ENCODE peak calls at places on chromosomes 12 and 14, in eight cellular contexts. J is upper lobe of left lung, T is PC-3, I is cardiac fibroblast, U is GM13977, C is fibroblast of pulmonary artery, Q is lung, E is colonic mucosa. X is an unnamed sample.

GRCh38 chr12:103530352-103530751 is 34.6 kb upstream of the C12orf42 start:
- DNase-seq in Q (no peak), J (peak), C (no peak), T (no peak), I (no peak), U (peak), E (no peak), X (no peak)

GRCh38 chr12:76303365-76303764 is 44.9 kb downstream of the BBS10 start:
- DNase-seq in U (no peak), J (no peak), C (no peak), I (no peak), T (peak), Q (no peak), E (no peak), X (no peak)

GRCh38 chr12:84270470-84271140 is 642.0 kb downstream of the SLC6A15 start:
- DNase-seq in C (peak), U (no peak), E (no peak), I (no peak), Q (no peak), T (no peak), J (no peak), X (no peak)

GRCh38 chr14:89422181-89422951 is 5.3 kb upstream of the FOXN3 start:
- DNase-seq in I (no peak), C (peak), Q (no peak), E (peak), T (peak), U (no peak), J (no peak), X (no peak)

GRCh38 chr12:27119797-27120196 is 37.4 kb upstream of the C12orf71 start:
- DNase-seq in E (no peak), I (no peak), T (no peak), U (no peak), C (no peak), J (no peak), Q (no peak), X (no peak)

GRCh38 chr14:23209651-23210423 is 26.4 kb upstream of the SLC7A8 start:
- DNase-seq in T (no peak), E (no peak), I (peak), U (no peak), Q (no peak), J (no peak), C (peak), X (no peak)

GRCh38 chr12:122966743-122967058 is 438 bp upstream of the ABCB9 start:
- DNase-seq in J (no peak), E (no peak), Q (no peak), T (no peak), C (no peak), I (no peak), U (no peak), X (no peak)

GRCh38 chr12:13173012-13173441 is 23.5 kb upstream of the EMP1 start:
- DNase-seq in T (no peak), U (no peak), E (peak), C (peak), I (peak), Q (peak), J (no peak), X (no peak)

GRCh38 chr14:35378638-35379568 is 25.6 kb downstream of the NFKBIA start:
- DNase-seq in T (no peak), J (no peak), I (no peak), Q (no peak), C (no peak), E (peak), U (no peak), X (no peak)

GRCh38 chr14:69002069-69002468 is 23.0 kb upstream of the ACTN1 start:
- DNase-seq in T (peak), Q (no peak), I (peak), E (peak), J (no peak), U (no peak), C (peak), X (no peak)
- TF ChIP-seq CTCF in T (peak), Q (no peak), I (peak), E (no peak), J (peak), U (no peak), C (peak), X (no peak)

GRCh38 chr12:53935562-53936341 is 2.9 kb upstream of the HOXC13 start:
- DNase-seq in I (peak), E (no peak), J (peak), Q (no peak), C (no peak), U (no peak), T (no peak), X (peak)
- TF ChIP-seq CTCF in I (no peak), E (no peak), J (no peak), Q (no peak), C (no peak), U (no peak), T (no peak), X (no peak)

GRCh38 chr14:105945891-105946290 is 419.5 kb downstream of the TMEM121 start:
- DNase-seq in U (no peak), E (no peak), T (peak), C (no peak), Q (peak), I (no peak), J (no peak), X (no peak)
- TF ChIP-seq CTCF in U (peak), E (no peak), T (no peak), C (no peak), Q (no peak), I (no peak), J (no peak), X (no peak)

GRCh38 chr14:68666206-68666730 is 126.6 kb downstream of the ZFP36L1 start:
- DNase-seq in J (no peak), U (no peak), T (no peak), E (no peak), I (peak), C (peak), Q (no peak), X (no peak)

GRCh38 chr14:68668028-68668427 is 124.8 kb downstream of the ZFP36L1 start:
- DNase-seq in J (no peak), E (no peak), I (no peak), Q (no peak), U (no peak), C (no peak), T (no peak), X (no peak)

GRCh38 chr14:68668531-68668930 is 124.3 kb downstream of the ZFP36L1 start:
- DNase-seq in U (no peak), Q (no peak), C (no peak), E (no peak), T (no peak), J (no peak), I (no peak), X (no peak)

GRCh38 chr14:68666899-68667298 is 126.0 kb downstream of the ZFP36L1 start:
- DNase-seq in T (no peak), E (no peak), Q (no peak), I (no peak), C (no peak), U (no peak), J (no peak), X (no peak)

DNA sequence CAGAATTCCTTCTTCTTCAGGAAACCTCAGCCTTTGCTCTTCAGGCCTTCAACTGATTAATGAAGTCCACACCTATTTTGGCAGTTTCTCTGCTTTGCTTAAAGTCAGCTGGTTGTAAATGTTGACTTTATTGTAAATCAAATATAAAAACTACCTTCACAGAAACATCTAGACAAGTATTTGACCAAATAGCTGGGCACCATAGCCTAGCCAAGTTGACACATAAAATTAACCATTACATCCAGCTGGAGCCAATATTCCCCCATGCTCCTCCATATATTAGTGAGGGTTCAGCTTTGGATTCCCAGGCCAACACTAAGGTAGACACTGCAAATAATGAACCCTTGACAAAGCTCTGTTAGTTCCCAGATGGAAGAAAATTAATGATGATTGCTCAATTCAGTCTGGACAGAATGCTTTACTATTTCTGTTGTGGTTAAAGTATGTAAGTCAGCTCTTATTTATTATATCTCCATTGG is 125.5 kb downstream of the ZFP36L1 start:
- DNase-seq in U (no peak), C (peak), T (no peak), E (no peak), Q (no peak), J (no peak), I (peak), X (no peak)
- TF ChIP-seq CTCF in U (no peak), C (no peak), T (no peak), E (no peak), Q (no peak), J (no peak), I (no peak), X (no peak)

DNA sequence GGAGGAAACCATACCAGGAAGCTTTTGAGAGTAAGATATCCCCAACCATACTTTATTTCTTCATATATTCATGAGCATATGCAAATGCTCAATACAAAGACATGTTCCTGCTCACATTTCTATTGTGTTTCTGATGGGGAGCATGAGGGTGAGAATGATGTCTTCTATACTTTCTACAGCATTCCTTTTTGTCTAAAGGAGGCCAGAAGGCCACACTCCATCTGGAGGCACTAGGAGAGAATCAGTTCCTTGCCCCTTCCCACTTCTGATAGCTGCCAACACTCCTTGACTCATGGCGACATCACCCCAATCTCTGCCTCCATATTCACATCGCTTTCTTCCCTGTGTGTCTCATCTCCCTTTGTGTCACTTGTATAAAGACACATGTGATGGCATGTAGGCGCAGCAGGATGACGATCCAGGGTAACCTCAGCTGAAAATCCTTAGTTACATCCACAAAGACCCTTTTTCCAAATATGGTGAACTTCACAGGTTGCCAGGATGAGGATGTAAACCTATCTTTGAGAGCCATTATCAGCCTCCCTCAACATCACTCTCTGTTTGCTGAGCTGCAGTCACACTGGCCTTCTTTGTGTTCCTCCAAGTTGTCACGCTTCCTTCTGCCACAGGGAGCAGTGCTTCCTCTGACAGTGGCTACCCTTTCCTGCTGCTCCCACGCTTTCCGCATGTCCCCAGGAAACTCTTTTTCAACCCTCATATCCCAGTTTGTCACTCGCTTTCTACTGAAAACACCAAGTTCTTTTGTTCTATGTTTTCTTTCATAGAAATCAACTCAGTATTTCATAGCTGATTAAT is 96.9 kb downstream of the STXBP6 start:
- DNase-seq in T (peak), C (no peak), Q (no peak), E (no peak), U (no peak), J (no peak), I (no peak), X (no peak)
- TF ChIP-seq CTCF in T (no peak), C (no peak), Q (no peak), E (peak), U (no peak), J (no peak), I (no peak), X (no peak)

GRCh38 chr12:85920324-85920947 is 46.3 kb downstream of the NTS start:
- DNase-seq in I (peak), Q (no peak), C (peak), U (peak), E (no peak), T (peak), J (no peak), X (peak)
- TF ChIP-seq CTCF in I (peak), Q (peak), C (peak), U (peak), E (peak), T (peak), J (peak), X (peak)

X was measured in GM13976.